ENCODE peak calls at places on chromosome 9, in five cellular contexts. K is pancreas; T is iris pigment epithelial cell; S is activated CD4-positive, CD25-positive, alpha-beta regulatory T cell treated with anti-CD3 and anti-CD28 coated beads, Interleukin-2, amount 50 U/mL, for 16 hours; F is Caki2. Y is an unnamed sample.
A peak's percentile ranks its signal among the peaks of the same experiment; 100 is the strongest.

GRCh38 chr9:128057724-128058409 is 9.3 kb downstream of the NAIF1 start:
- DNase-seq in K (no peak), T (no peak), S (no peak), F (no peak), Y (no peak)

GRCh38 chr9:136095028-136095494 is at the start of gene NACC2:
- DNase-seq in K (peak; percentile 88), T (peak; percentile 79), S (no peak), F (no peak), Y (peak; percentile 68)

GRCh38 chr9:35406183-35406959 is 83.5 kb upstream of the RUSC2 start:
- DNase-seq in K (peak; percentile 80), T (peak; percentile 34), S (no peak), F (no peak), Y (no peak)

GRCh38 chr9:126406075-126406675 is 79.5 kb downstream of the MVB12B start:
- DNase-seq in K (no peak), T (no peak), S (no peak), F (no peak), Y (no peak)

GRCh38 chr9:115104908-115105307 is 13.0 kb downstream of the TNC start:
- DNase-seq in K (no peak), T (peak; percentile 27), S (no peak), F (no peak), Y (no peak)

GRCh38 chr9:12930906-12931305 is 156.1 kb downstream of the LURAP1L start:
- DNase-seq in K (no peak), T (no peak), S (no peak), F (peak; percentile 35), Y (no peak)

GRCh38 chr9:131153585-131153984 is 28.2 kb downstream of the NUP214 start:
- DNase-seq in K (no peak), T (no peak), S (no peak), F (no peak), Y (no peak)

GRCh38 chr9:116157436-116158138 is 4.0 kb downstream of the PAPPA start:
- DNase-seq in K (no peak), T (peak; percentile 85), S (no peak), F (no peak), Y (no peak)

GRCh38 chr9:129595323-129595741 is 25.6 kb downstream of the C9orf50 start:
- DNase-seq in K (no peak), T (peak; percentile 33), S (no peak), F (no peak), Y (no peak)

GRCh38 chr9:135602789-135603481 is 36.4 kb downstream of the GLT6D1 start:
- DNase-seq in K (peak; percentile 69), T (peak; percentile 24), S (peak; percentile 33), F (peak; percentile 6), Y (peak; percentile 29)

GRCh38 chr9:6552033-6552737 is 93.3 kb downstream of the GLDC start:
- DNase-seq in K (no peak), T (peak; percentile 84), S (no peak), F (no peak), Y (peak; percentile 34)

GRCh38 chr9:77021289-77021927 is 2.0 kb downstream of the FOXB2 start:
- DNase-seq in K (no peak), T (no peak), S (no peak), F (no peak), Y (no peak)

GRCh38 chr9:128550770-128551651 is 1.4 kb upstream of the SPTAN1 start:
- DNase-seq in K (no peak), T (peak; percentile 58), S (no peak), F (peak; percentile 35), Y (peak; percentile 34)

GRCh38 chr9:132994410-132995120 is 16.1 kb downstream of the GFI1B start:
- DNase-seq in K (peak; percentile 34), T (peak; percentile 42), S (no peak), F (no peak), Y (peak; percentile 80)

GRCh38 chr9:108956098-108956533 is 21.9 kb downstream of the ABITRAM start:
- DNase-seq in K (no peak), T (no peak), S (no peak), F (no peak), Y (no peak)

GRCh38 chr9:130112244-130113151 is 58.8 kb downstream of the GPR107 start:
- DNase-seq in K (no peak), T (no peak), S (no peak), F (peak; percentile 18), Y (no peak)

GRCh38 chr9:126234681-126235349 is 91.8 kb upstream of the MVB12B start:
- DNase-seq in K (no peak), T (no peak), S (no peak), F (no peak), Y (no peak)

GRCh38 chr9:135326141-135326540 is 153.4 kb upstream of the PPP1R26 start:
- DNase-seq in K (no peak), T (no peak), S (no peak), F (no peak), Y (no peak)

GRCh38 chr9:95150903-95151302 is 166.6 kb downstream of the FANCC start:
- DNase-seq in K (no peak), T (no peak), S (no peak), F (no peak), Y (no peak)

GRCh38 chr9:97564291-97565175 is 63.1 kb downstream of the TMOD1 start:
- DNase-seq in K (no peak), T (peak; percentile 70), S (no peak), F (peak; percentile 36), Y (peak; percentile 53)

GRCh38 chr9:124551472-124552339 is 44.5 kb upstream of the NR5A1 start:
- DNase-seq in K (no peak), T (peak; percentile 84), S (no peak), F (peak; percentile 58), Y (peak; percentile 60)

GRCh38 chr9:135225619-135226228 is 138.3 kb downstream of the OLFM1 start:
- DNase-seq in K (peak; percentile 25), T (no peak), S (no peak), F (no peak), Y (no peak)

GRCh38 chr9:116475201-116475600 is 211.9 kb upstream of the TRIM32 start:
- DNase-seq in K (no peak), T (peak; percentile 56), S (no peak), F (no peak), Y (no peak)

GRCh38 chr9:99221623-99222415 is at the start of the genes ALG2 and SEC61B:
- DNase-seq in K (peak; percentile 93), T (peak; percentile 96), S (peak; percentile 83), F (peak; percentile 95), Y (peak; percentile 95)

Y was measured in SW480.